ENCODE peak calls at places on chromosomes 4 and X, in five cellular contexts. One of them, this sample, is unnamed.

GRCh38 chr4:72468904-72469502 is 100.0 kb downstream of the ADAMTS3 start:
- DNase-seq in brain microvascular endothelial cell: no peak
- DNase-seq in MG63: no peak
- DNase-seq in A549: peak
- DNase-seq in AG09309: no peak
- DNase-seq in this sample: no peak

GRCh38 chr4:3708103-3708510 is 58.1 kb upstream of the ADRA2C start:
- DNase-seq in MG63: no peak
- DNase-seq in AG09309: peak
- DNase-seq in A549: no peak
- DNase-seq in brain microvascular endothelial cell: peak
- DNase-seq in this sample: peak

GRCh38 chr4:186761281-186761897 is 37.7 kb upstream of the FAT1 start:
- DNase-seq in MG63: peak
- DNase-seq in AG09309: no peak
- DNase-seq in A549: no peak
- DNase-seq in brain microvascular endothelial cell: no peak
- DNase-seq in this sample: no peak

GRCh38 chr4:6011686-6012085 is 6.5 kb downstream of the C4orf50 start:
- DNase-seq in AG09309: no peak
- DNase-seq in brain microvascular endothelial cell: no peak
- DNase-seq in A549: no peak
- DNase-seq in MG63: no peak
- DNase-seq in this sample: no peak

GRCh38 chrX:134572816-134573682 is 85.2 kb downstream of the PLAC1 start:
- DNase-seq in A549: peak
- DNase-seq in MG63: no peak
- DNase-seq in brain microvascular endothelial cell: no peak
- DNase-seq in AG09309: no peak
- DNase-seq in this sample: no peak

GRCh38 chr4:84814100-84814750 is 152.3 kb downstream of the WDFY3 start:
- DNase-seq in MG63: peak
- DNase-seq in brain microvascular endothelial cell: peak
- DNase-seq in A549: peak
- DNase-seq in AG09309: peak
- DNase-seq in this sample: peak

GRCh38 chr4:158825443-158826036 is 56.7 kb downstream of the FNIP2 start:
- DNase-seq in MG63: no peak
- DNase-seq in brain microvascular endothelial cell: no peak
- DNase-seq in AG09309: no peak
- DNase-seq in A549: no peak
- DNase-seq in this sample: no peak

GRCh38 chr4:118758293-118758692 is 73.1 kb downstream of the METTL14 start:
- DNase-seq in AG09309: no peak
- DNase-seq in MG63: no peak
- DNase-seq in brain microvascular endothelial cell: no peak
- DNase-seq in A549: no peak
- DNase-seq in this sample: no peak

GRCh38 chrX:69162466-69162865 is 2.8 kb downstream of the PJA1 start:
- DNase-seq in brain microvascular endothelial cell: no peak
- DNase-seq in MG63: no peak
- DNase-seq in A549: no peak
- DNase-seq in AG09309: no peak
- DNase-seq in this sample: no peak

GRCh38 chr4:2497324-2497723 is 28.4 kb downstream of the RNF4 start:
- DNase-seq in A549: no peak
- DNase-seq in AG09309: no peak
- DNase-seq in brain microvascular endothelial cell: no peak
- DNase-seq in MG63: no peak
- DNase-seq in this sample: no peak

GRCh38 chrX:9464435-9465371 is at the start of gene TBL1X:
- DNase-seq in A549: peak
- DNase-seq in AG09309: no peak
- DNase-seq in MG63: peak
- DNase-seq in brain microvascular endothelial cell: no peak
- DNase-seq in this sample: no peak

GRCh38 chr4:174314770-174315169 is 31.1 kb downstream of the CEP44 start:
- DNase-seq in MG63: peak
- DNase-seq in AG09309: peak
- DNase-seq in A549: no peak
- DNase-seq in brain microvascular endothelial cell: peak
- DNase-seq in this sample: no peak

GRCh38 chrX:10811093-10811492 is 190.7 kb upstream of the MID1 start:
- DNase-seq in AG09309: no peak
- DNase-seq in brain microvascular endothelial cell: no peak
- DNase-seq in MG63: no peak
- DNase-seq in A549: no peak
- DNase-seq in this sample: no peak

GRCh38 chr4:158930573-158930972 is 161.7 kb downstream of the FNIP2 start:
- DNase-seq in MG63: peak
- DNase-seq in brain microvascular endothelial cell: no peak
- DNase-seq in A549: no peak
- DNase-seq in AG09309: no peak
- DNase-seq in this sample: no peak

GRCh38 chr4:2413821-2414610 is 4.4 kb downstream of the ZFYVE28 start:
- DNase-seq in brain microvascular endothelial cell: no peak
- DNase-seq in AG09309: no peak
- DNase-seq in MG63: no peak
- DNase-seq in A549: no peak
- DNase-seq in this sample: no peak

GRCh38 chrX:23223169-23223568 is 111.5 kb upstream of the PTCHD1 start:
- DNase-seq in AG09309: no peak
- DNase-seq in brain microvascular endothelial cell: no peak
- DNase-seq in A549: no peak
- DNase-seq in MG63: no peak
- DNase-seq in this sample: no peak

GRCh38 chrX:38929966-38930421 is 128.7 kb downstream of the MID1IP1 start:
- DNase-seq in brain microvascular endothelial cell: peak
- DNase-seq in MG63: peak
- DNase-seq in A549: no peak
- DNase-seq in AG09309: peak
- DNase-seq in this sample: peak

GRCh38 chr4:184807261-184807660 is 18.5 kb downstream of the ACSL1 start:
- DNase-seq in A549: no peak
- DNase-seq in AG09309: no peak
- DNase-seq in MG63: no peak
- DNase-seq in brain microvascular endothelial cell: no peak
- DNase-seq in this sample: no peak

GRCh38 chrX:18661273-18661672 is 10.6 kb downstream of the RS1 start:
- DNase-seq in brain microvascular endothelial cell: no peak
- DNase-seq in A549: no peak
- DNase-seq in MG63: no peak
- DNase-seq in AG09309: no peak
- DNase-seq in this sample: no peak

GRCh38 chr4:133146574-133147198 is 2.4 kb upstream of the PCDH10 start:
- DNase-seq in A549: no peak
- DNase-seq in brain microvascular endothelial cell: peak
- DNase-seq in MG63: no peak
- DNase-seq in AG09309: no peak
- DNase-seq in this sample: peak

GRCh38 chr4:157246959-157247358 is 26.4 kb downstream of the GRIA2 start:
- DNase-seq in A549: no peak
- DNase-seq in MG63: no peak
- DNase-seq in AG09309: no peak
- DNase-seq in brain microvascular endothelial cell: no peak
- DNase-seq in this sample: no peak

GRCh38 chr4:145019346-145019745 is 78.7 kb downstream of the ANAPC10 start:
- DNase-seq in brain microvascular endothelial cell: no peak
- DNase-seq in A549: no peak
- DNase-seq in MG63: no peak
- DNase-seq in AG09309: no peak
- DNase-seq in this sample: no peak

GRCh38 chrX:119762718-119763117 is 4.3 kb downstream of the SOWAHD start:
- DNase-seq in brain microvascular endothelial cell: no peak
- DNase-seq in AG09309: no peak
- DNase-seq in MG63: peak
- DNase-seq in A549: no peak
- DNase-seq in this sample: no peak

GRCh38 chrX:135425566-135425965 is 3.8 kb downstream of the SMIM10L2A start:
- DNase-seq in A549: no peak
- DNase-seq in AG09309: no peak
- DNase-seq in MG63: no peak
- DNase-seq in brain microvascular endothelial cell: peak
- DNase-seq in this sample: no peak

GRCh38 chrX:154140742-154141141 is 3.3 kb upstream of the OPN1LW start:
- DNase-seq in AG09309: no peak
- DNase-seq in brain microvascular endothelial cell: no peak
- DNase-seq in A549: no peak
- DNase-seq in MG63: no peak
- DNase-seq in this sample: no peak

GRCh38 chrX:154135458-154136229 is 8.4 kb upstream of the OPN1LW start:
- DNase-seq in MG63: peak
- DNase-seq in A549: no peak
- DNase-seq in brain microvascular endothelial cell: no peak
- DNase-seq in AG09309: no peak
- DNase-seq in this sample: no peak

GRCh38 chrX:154140206-154140605 is 3.8 kb upstream of the OPN1LW start:
- DNase-seq in A549: no peak
- DNase-seq in brain microvascular endothelial cell: no peak
- DNase-seq in MG63: no peak
- DNase-seq in AG09309: no peak
- DNase-seq in this sample: no peak

GRCh38 chrX:154138857-154139256 is 5.2 kb upstream of the OPN1LW start:
- DNase-seq in brain microvascular endothelial cell: no peak
- DNase-seq in MG63: no peak
- DNase-seq in AG09309: no peak
- DNase-seq in A549: no peak
- DNase-seq in this sample: no peak

GRCh38 chrX:154136627-154137161 is 7.3 kb upstream of the OPN1LW start:
- DNase-seq in AG09309: no peak
- DNase-seq in brain microvascular endothelial cell: peak
- DNase-seq in A549: peak
- DNase-seq in MG63: peak
- DNase-seq in this sample: no peak
- H3K4me3 ChIP-seq in AG09309: peak
- H3K4me3 ChIP-seq in brain microvascular endothelial cell: peak
- H3K4me3 ChIP-seq in A549: peak
- H3K4me3 ChIP-seq in MG63: no peak
- H3K4me3 ChIP-seq in this sample: peak

GRCh38 chrX:31653395-31653794 is 581.6 kb upstream of the FTHL17 start:
- DNase-seq in MG63: no peak
- DNase-seq in AG09309: no peak
- DNase-seq in A549: no peak
- DNase-seq in brain microvascular endothelial cell: no peak
- DNase-seq in this sample: no peak

GRCh38 chrX:31656013-31656412 is 584.2 kb upstream of the FTHL17 start:
- DNase-seq in brain microvascular endothelial cell: peak
- DNase-seq in AG09309: peak
- DNase-seq in A549: no peak
- DNase-seq in MG63: no peak
- DNase-seq in this sample: peak

GRCh38 chrX:31661280-31661679 is 589.4 kb upstream of the FTHL17 start:
- DNase-seq in MG63: no peak
- DNase-seq in AG09309: no peak
- DNase-seq in brain microvascular endothelial cell: no peak
- DNase-seq in A549: no peak
- DNase-seq in this sample: no peak

GRCh38 chrX:31663172-31663571 is 591.3 kb upstream of the FTHL17 start:
- DNase-seq in A549: no peak
- DNase-seq in brain microvascular endothelial cell: no peak
- DNase-seq in MG63: no peak
- DNase-seq in AG09309: no peak
- DNase-seq in this sample: no peak

DNA sequence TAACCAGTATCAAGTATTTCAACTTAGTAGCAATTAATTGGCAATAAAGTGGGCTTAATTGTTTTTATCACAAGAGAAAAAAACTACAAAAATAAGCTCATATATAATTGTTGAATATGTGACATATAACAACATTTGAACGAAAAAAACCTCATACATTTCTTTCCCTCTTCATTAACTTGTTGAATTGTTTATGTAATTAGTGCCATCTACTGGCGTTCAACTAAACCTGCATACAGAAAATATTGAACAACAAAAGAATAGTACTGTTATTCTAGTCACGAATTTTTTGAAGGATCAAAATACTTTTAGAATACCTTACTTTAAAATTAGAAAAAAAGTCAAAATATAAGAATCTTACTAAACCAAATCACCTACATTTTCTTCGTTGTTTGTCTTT is 586.5 kb upstream of the FTHL17 start:
- DNase-seq in AG09309: peak
- DNase-seq in MG63: no peak
- DNase-seq in brain microvascular endothelial cell: no peak
- DNase-seq in A549: no peak
- DNase-seq in this sample: no peak
- H3K4me3 ChIP-seq in AG09309: no peak
- H3K4me3 ChIP-seq in MG63: no peak
- H3K4me3 ChIP-seq in brain microvascular endothelial cell: no peak
- H3K4me3 ChIP-seq in A549: no peak
- H3K4me3 ChIP-seq in this sample: no peak

GRCh38 chr4:25233194-25233593 is 639 bp upstream of the PI4K2B start:
- DNase-seq in MG63: no peak
- DNase-seq in brain microvascular endothelial cell: no peak
- DNase-seq in A549: no peak
- DNase-seq in AG09309: no peak
- DNase-seq in this sample: no peak
- H3K4me3 ChIP-seq in MG63: peak
- H3K4me3 ChIP-seq in brain microvascular endothelial cell: no peak
- H3K4me3 ChIP-seq in A549: peak
- H3K4me3 ChIP-seq in AG09309: no peak
- H3K4me3 ChIP-seq in this sample: peak

GRCh38 chr4:155491336-155492131 is 114.8 kb upstream of the MAP9 start:
- DNase-seq in brain microvascular endothelial cell: no peak
- DNase-seq in MG63: no peak
- DNase-seq in A549: no peak
- DNase-seq in AG09309: no peak
- DNase-seq in this sample: no peak
- H3K4me3 ChIP-seq in brain microvascular endothelial cell: no peak
- H3K4me3 ChIP-seq in MG63: no peak
- H3K4me3 ChIP-seq in A549: no peak
- H3K4me3 ChIP-seq in AG09309: no peak
- H3K4me3 ChIP-seq in this sample: no peak